ENCODE peak calls at places on chromosome 13, in six cellular contexts. A, I, L, U, F and X are unnamed samples.

GRCh38 chr13:114259974-114260373 is 21.4 kb upstream of the UPF3A start:
- DNase-seq in A (peak; percentile 59), F (no peak), I (no peak), U (no peak), L (peak; percentile 59), X (no peak)

GRCh38 chr13:72884111-72884510 is 102.2 kb downstream of the PIBF1 start:
- DNase-seq in U (no peak), A (no peak), L (no peak), I (no peak), F (no peak), X (no peak)

GRCh38 chr13:41864658-41865057 is 96.3 kb downstream of the VWA8 start:
- DNase-seq in I (no peak), A (no peak), U (no peak), L (no peak), F (no peak), X (no peak)

GRCh38 chr13:50127017-50127725 is 111.9 kb downstream of the KCNRG start:
- DNase-seq in L (peak; percentile 12), A (no peak), U (peak; percentile 84), F (peak; percentile 57), I (peak; percentile 58), X (no peak)

GRCh38 chr13:70769771-70770326 is 661.6 kb upstream of the KLHL1 start:
- DNase-seq in I (no peak), U (no peak), L (no peak), A (no peak), F (no peak), X (no peak)

GRCh38 chr13:37647038-37647650 is 48.6 kb upstream of the POSTN start:
- DNase-seq in I (no peak), L (no peak), A (no peak), U (no peak), F (no peak), X (no peak)

GRCh38 chr13:101977475-101977874 is 424.4 kb downstream of the FGF14 start:
- DNase-seq in L (no peak), U (no peak), A (no peak), F (no peak), I (no peak), X (no peak)

GRCh38 chr13:106530907-106531520 is 4.4 kb downstream of the EFNB2 start:
- DNase-seq in A (no peak), L (no peak), U (no peak), F (no peak), I (no peak), X (no peak)

GRCh38 chr13:51093574-51093973 is 17.5 kb downstream of the C13orf42 start:
- DNase-seq in I (no peak), L (no peak), A (no peak), U (no peak), F (no peak), X (no peak)

GRCh38 chr13:31433756-31434155 is 234.0 kb downstream of the B3GLCT start:
- DNase-seq in F (no peak), U (no peak), A (no peak), I (no peak), L (no peak), X (no peak)

GRCh38 chr13:68176486-68176885 is 946.4 kb upstream of the PCDH9 start:
- DNase-seq in A (no peak), F (no peak), U (no peak), I (no peak), L (no peak), X (no peak)

GRCh38 chr13:42055500-42056085 is 7.1 kb downstream of the DGKH start:
- DNase-seq in L (no peak), I (no peak), F (no peak), A (no peak), U (no peak), X (no peak)

GRCh38 chr13:106028916-106029315 is 506.5 kb downstream of the EFNB2 start:
- DNase-seq in I (no peak), U (no peak), F (no peak), A (no peak), L (no peak), X (no peak)

GRCh38 chr13:43492281-43492680 is 294.5 kb downstream of the ENOX1 start:
- DNase-seq in F (no peak), A (no peak), I (no peak), L (no peak), U (no peak), X (no peak)

GRCh38 chr13:80462037-80462436 is 121.1 kb upstream of the SPRY2 start:
- DNase-seq in U (no peak), F (no peak), I (no peak), A (no peak), L (no peak), X (no peak)

GRCh38 chr13:50893211-50893852 is 16.3 kb upstream of the RNASEH2B start:
- DNase-seq in A (no peak), F (no peak), U (no peak), I (no peak), L (peak; percentile 89), X (no peak)

GRCh38 chr13:95184317-95184716 is 116.9 kb downstream of the ABCC4 start:
- DNase-seq in F (no peak), A (no peak), U (no peak), L (no peak), I (no peak), X (no peak)

GRCh38 chr13:44292545-44292944 is 81.1 kb upstream of the SERP2 start:
- DNase-seq in U (no peak), A (no peak), I (no peak), L (no peak), F (no peak), X (no peak)

GRCh38 chr13:86729206-86729605 is 930.0 kb upstream of the SLITRK6 start:
- DNase-seq in U (no peak), L (no peak), A (no peak), I (no peak), F (no peak), X (no peak)

GRCh38 chr13:67726979-67727378 is 496.8 kb upstream of the PCDH9 start:
- DNase-seq in L (no peak), A (no peak), F (no peak), I (no peak), U (no peak), X (no peak)

GRCh38 chr13:58085819-58086218 is 454.3 kb downstream of the PCDH17 start:
- DNase-seq in L (no peak), U (no peak), A (no peak), F (no peak), I (no peak), X (no peak)

GRCh38 chr13:112744306-112745021 is 54.6 kb downstream of the ATP11A start:
- DNase-seq in L (no peak), A (no peak), U (no peak), I (no peak), F (no peak), X (no peak)

GRCh38 chr13:23679214-23679613 is 109.0 kb downstream of the TNFRSF19 start:
- DNase-seq in I (no peak), F (no peak), L (no peak), A (no peak), U (no peak), X (no peak)

GRCh38 chr13:36907266-36907665 is 12.8 kb downstream of the SMAD9 start:
- DNase-seq in A (no peak), F (no peak), I (no peak), U (no peak), L (no peak), X (no peak)

GRCh38 chr13:39767791-39768564 is 112.5 kb downstream of the COG6 start:
- DNase-seq in A (no peak), L (peak; percentile 25), F (no peak), I (no peak), U (no peak), X (no peak)

GRCh38 chr13:72456486-72456885 is 270.9 kb downstream of the MZT1 start:
- DNase-seq in U (no peak), L (no peak), F (no peak), I (no peak), A (no peak), X (no peak)

GRCh38 chr13:32409561-32410440 is 18.1 kb downstream of the N4BP2L1 start:
- DNase-seq in L (no peak), U (no peak), I (peak; percentile 83), A (no peak), F (peak; percentile 61), X (no peak)

GRCh38 chr13:109119886-109120285 is 490.5 kb downstream of the MYO16 start:
- DNase-seq in I (no peak), F (no peak), L (no peak), A (no peak), U (no peak), X (no peak)

GRCh38 chr13:59991395-59991794 is 172.3 kb downstream of the DIAPH3 start:
- DNase-seq in I (no peak), U (no peak), A (no peak), L (no peak), F (no peak), X (no peak)

DNA sequence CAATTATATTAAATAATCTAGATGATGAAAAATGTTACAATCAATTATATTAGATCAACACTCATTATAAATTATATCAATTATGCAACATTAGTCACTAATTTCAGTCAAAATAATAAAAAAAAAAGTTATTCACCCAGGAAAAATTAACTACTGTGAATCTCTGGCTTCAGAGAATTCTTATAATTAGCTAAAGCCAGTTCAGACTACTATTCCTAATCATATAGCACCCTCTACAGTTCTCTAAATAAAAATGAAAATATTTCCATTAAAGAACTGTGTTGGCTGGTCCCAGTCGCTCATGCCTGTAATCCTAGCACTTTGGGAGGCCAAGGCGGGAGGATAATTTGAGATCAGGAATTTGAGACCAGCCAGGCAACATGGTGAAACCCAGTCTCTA is 33.0 kb downstream of the XPO4 start:
- DNase-seq in U (no peak), A (no peak), L (no peak), F (no peak), I (no peak), X (no peak)
- TF ChIP-seq CTCF in U (no peak), A (peak; percentile 5), L (no peak), F (peak; percentile 26), I (no peak), X (no peak)

GRCh38 chr13:107907065-107907464 is 308.3 kb downstream of the LIG4 start:
- DNase-seq in U (no peak), F (no peak), L (no peak), I (no peak), A (no peak), X (no peak)
- TF ChIP-seq CTCF in U (no peak), F (no peak), L (no peak), I (no peak), A (no peak), X (no peak)

DNA sequence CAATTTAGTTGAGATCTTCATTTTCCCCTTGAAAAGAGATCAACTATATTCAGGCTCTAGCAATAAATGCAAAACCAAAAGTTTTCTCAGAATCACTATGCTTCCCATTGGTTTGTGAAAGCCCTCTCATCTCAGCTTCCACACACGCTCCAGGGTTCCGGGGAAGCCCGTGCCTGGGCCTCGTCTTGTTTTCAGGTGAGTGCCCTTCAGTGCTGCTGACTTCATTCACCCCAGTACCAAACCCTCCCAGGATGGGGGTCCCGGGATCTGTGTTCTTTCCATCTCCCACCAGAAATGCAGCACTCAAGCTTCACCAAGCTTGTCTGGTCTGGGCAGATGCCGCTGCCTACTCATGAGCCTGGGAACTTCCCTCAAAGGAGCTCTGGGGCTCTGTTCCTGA is 97.7 kb downstream of the TEX29 start:
- DNase-seq in U (no peak), I (no peak), F (no peak), A (no peak), L (no peak), X (no peak)
- TF ChIP-seq CTCF in U (no peak), I (no peak), F (no peak), A (no peak), L (no peak), X (no peak)

DNA sequence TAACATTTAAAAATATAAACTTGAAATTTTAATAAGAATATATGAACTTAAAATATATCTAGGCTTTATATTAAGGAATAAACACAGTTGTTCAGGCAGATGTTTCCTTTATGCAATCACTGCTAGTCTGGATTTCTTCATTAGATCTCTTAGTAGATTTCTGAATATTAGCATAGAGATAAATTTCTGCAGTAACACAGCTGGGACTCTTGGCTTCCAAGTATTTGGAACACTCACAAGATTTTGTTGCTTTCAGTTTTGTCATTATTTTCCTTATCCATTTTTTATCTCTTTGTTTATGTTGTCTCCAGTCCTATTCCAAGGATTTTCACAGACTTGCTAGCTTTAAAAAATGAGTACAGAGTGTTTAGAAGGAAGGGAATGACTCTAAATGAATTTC is 857.1 kb downstream of the GPC5 start:
- DNase-seq in L (no peak), F (no peak), I (no peak), A (no peak), U (no peak), X (no peak)
- TF ChIP-seq CTCF in L (no peak), F (no peak), I (no peak), A (no peak), U (no peak), X (no peak)